ENCODE peak calls at places on chromosomes 12 and 14, in nine cellular contexts. Q, G, U, T, V, M, A, C and K are unnamed samples.

GRCh38 chr14:50875359-50876090 is 3.7 kb downstream of the ABHD12B start:
- DNase-seq in U (no peak), M (no peak), V (no peak), G (no peak), Q (no peak), C (no peak), T (no peak), A (no peak), K (no peak)

GRCh38 chr14:100110801-100111200 is 45.6 kb downstream of the EVL start:
- DNase-seq in A (no peak), C (no peak), M (no peak), U (no peak), V (no peak), G (no peak), Q (no peak), T (no peak), K (no peak)

GRCh38 chr12:43789941-43790340 is 16.2 kb downstream of the TWF1 start:
- DNase-seq in T (no peak), V (no peak), U (no peak), M (peak), A (no peak), G (no peak), Q (no peak), C (no peak), K (no peak)

GRCh38 chr12:66529934-66530333 is 148.9 kb downstream of the GRIP1 start:
- DNase-seq in G (no peak), T (no peak), V (no peak), Q (no peak), U (no peak), A (no peak), M (no peak), C (no peak), K (no peak)

GRCh38 chr12:120290541-120291312 is 976 bp downstream of the RNU4-2 start:
- DNase-seq in C (no peak), G (peak), U (no peak), V (no peak), Q (peak), M (peak), T (no peak), A (no peak), K (no peak)

GRCh38 chr14:59355101-59355500 is 110.1 kb downstream of the GPR135 start:
- DNase-seq in C (no peak), U (no peak), A (no peak), T (no peak), M (no peak), Q (no peak), G (no peak), V (no peak), K (no peak)

GRCh38 chr12:724194-724855 is 28.1 kb upstream of the WNK1 start:
- DNase-seq in T (no peak), U (no peak), G (no peak), Q (no peak), V (no peak), A (no peak), C (peak), M (no peak), K (no peak)

GRCh38 chr12:92927436-92928116 is 1.5 kb downstream of the EEA1 start:
- DNase-seq in Q (no peak), C (no peak), T (no peak), A (no peak), V (no peak), U (no peak), M (no peak), G (no peak), K (no peak)

GRCh38 chr14:22955702-22956575 is 951 bp downstream of the HAUS4 start:
- DNase-seq in A (no peak), V (no peak), Q (no peak), T (no peak), G (no peak), M (no peak), U (no peak), C (no peak), K (no peak)

GRCh38 chr12:122421263-122421814 is 1.1 kb downstream of the CLIP1 start:
- DNase-seq in U (peak), M (peak), V (no peak), A (peak), C (peak), T (peak), G (peak), Q (peak), K (no peak)

GRCh38 chr14:39364509-39364908 is 67.7 kb downstream of the FBXO33 start:
- DNase-seq in T (no peak), M (no peak), U (no peak), V (no peak), Q (no peak), C (no peak), A (no peak), G (no peak), K (no peak)

GRCh38 chr12:68237523-68238070 is 12.0 kb upstream of the IL26 start:
- DNase-seq in G (no peak), M (no peak), T (no peak), V (no peak), A (no peak), C (peak), U (no peak), Q (no peak), K (no peak)

GRCh38 chr14:78933948-78934524 is 763.9 kb downstream of the NRXN3 start:
- DNase-seq in T (no peak), C (peak), M (no peak), V (no peak), U (no peak), G (no peak), A (no peak), Q (no peak), K (no peak)

GRCh38 chr12:113973109-113973904 is 7.2 kb upstream of the RBM19 start:
- DNase-seq in C (no peak), T (no peak), M (no peak), A (no peak), U (no peak), Q (no peak), V (no peak), G (no peak), K (no peak)

GRCh38 chr14:59490756-59491155 is 6.4 kb downstream of the JKAMP start:
- DNase-seq in V (no peak), T (no peak), M (no peak), U (no peak), C (no peak), Q (no peak), G (no peak), A (no peak), K (no peak)

GRCh38 chr12:16076970-16077527 is 165.9 kb downstream of the DERA start:
- DNase-seq in M (no peak), G (no peak), C (no peak), T (no peak), U (no peak), V (no peak), A (no peak), Q (no peak), K (no peak)

GRCh38 chr12:16075887-16076286 is 164.8 kb downstream of the DERA start:
- DNase-seq in C (no peak), Q (no peak), V (no peak), M (no peak), A (no peak), U (no peak), T (no peak), G (no peak), K (no peak)

GRCh38 chr12:16076553-16076952 is 165.4 kb downstream of the DERA start:
- DNase-seq in U (no peak), C (peak), G (no peak), T (no peak), A (no peak), Q (no peak), M (no peak), V (no peak), K (no peak)
- TF ChIP-seq CTCF in U (no peak), C (peak), G (peak), T (no peak), A (no peak), Q (no peak), M (no peak), V (peak), K (no peak)

GRCh38 chr14:68501621-68502052 is 291.2 kb downstream of the ZFP36L1 start:
- DNase-seq in M (peak), G (peak), C (no peak), A (peak), T (peak), Q (peak), V (no peak), U (no peak), K (no peak)
- H3K27ac ChIP-seq in M (peak), G (peak), C (no peak), A (no peak), T (no peak), Q (no peak), V (no peak), U (peak), K (no peak)

GRCh38 chr12:19577131-19577530 is 137.8 kb downstream of the AEBP2 start:
- DNase-seq in A (no peak), U (no peak), M (no peak), C (no peak), Q (no peak), T (no peak), G (no peak), V (no peak), K (no peak)
- H3K4me3 ChIP-seq in A (no peak), U (no peak), M (no peak), C (no peak), Q (no peak), T (no peak), G (no peak), V (no peak), K (no peak)

GRCh38 chr12:76872415-76872814 is 6.4 kb downstream of the CSRP2 start:
- DNase-seq in A (no peak), U (no peak), M (no peak), V (no peak), C (no peak), Q (no peak), T (no peak), G (no peak), K (no peak)
- TF ChIP-seq CTCF in A (no peak), U (no peak), M (no peak), V (no peak), C (no peak), Q (no peak), T (no peak), G (no peak), K (no peak)

GRCh38 chr12:126051611-126052107 is 986.4 kb downstream of the AACS start:
- DNase-seq in A (no peak), T (no peak), U (no peak), M (no peak), G (no peak), V (no peak), Q (no peak), C (no peak), K (no peak)
- H3K27ac ChIP-seq in A (no peak), T (no peak), U (no peak), M (no peak), G (no peak), V (no peak), Q (no peak), C (no peak), K (no peak)

DNA sequence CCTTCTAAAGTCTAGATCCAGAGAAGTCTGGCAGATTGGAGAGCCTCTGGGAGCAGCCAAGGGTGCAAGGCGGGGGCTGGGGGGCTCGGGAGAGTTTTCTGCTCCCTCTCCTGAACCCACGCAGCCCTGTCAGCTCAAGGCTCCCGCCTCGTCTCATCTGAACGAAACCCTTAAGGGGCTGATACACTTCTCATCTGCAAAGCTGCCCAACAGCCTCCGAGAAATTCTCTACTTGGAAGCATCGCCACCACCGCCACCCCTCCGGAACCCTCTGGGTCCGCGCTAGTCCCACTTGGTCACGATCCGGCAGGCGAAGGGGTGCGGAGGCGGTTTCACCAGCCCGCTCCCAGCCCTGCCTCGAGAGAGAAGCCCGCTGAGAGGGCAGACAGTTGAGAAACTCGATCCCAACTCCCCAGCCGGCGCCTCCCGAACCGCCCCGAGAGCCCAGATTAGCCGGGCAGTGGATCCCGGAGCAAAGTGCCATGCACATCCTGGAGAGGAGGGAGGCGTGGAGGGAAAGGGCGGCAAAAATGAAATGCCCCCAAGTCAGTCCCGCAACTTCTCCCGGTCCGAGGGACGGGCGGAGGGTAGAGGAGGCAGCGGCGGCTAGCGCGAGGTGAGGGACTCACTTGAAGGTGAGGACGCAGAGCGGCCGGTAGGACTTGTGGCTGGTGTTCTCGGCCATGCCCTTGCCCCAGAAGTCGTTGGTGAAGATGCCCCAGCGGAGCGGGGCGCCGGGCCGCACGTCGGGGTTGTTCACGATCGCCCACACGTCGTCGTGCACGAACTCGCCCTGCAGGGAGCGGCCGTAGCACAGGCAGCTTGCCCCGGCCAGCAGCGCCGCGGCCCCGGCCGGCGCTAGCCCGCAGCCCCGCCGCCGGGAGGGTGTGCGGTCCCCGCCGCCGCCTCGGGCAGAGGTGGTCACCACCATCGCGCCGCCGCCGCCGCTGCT is 645 bp downstream of the TMTC1 start:
- DNase-seq in T (peak), Q (peak), V (peak), U (peak), M (peak), C (peak), G (peak), A (peak), K (peak)
- H3K4me3 ChIP-seq in T (peak), Q (peak), V (peak), U (peak), M (no peak), C (peak), G (peak), A (peak), K (peak)

GRCh38 chr12:79555006-79555925 is 135.5 kb downstream of the PAWR start:
- DNase-seq in C (peak), G (no peak), V (no peak), T (no peak), M (no peak), U (no peak), Q (no peak), A (no peak), K (no peak)
- TF ChIP-seq CTCF in C (peak), G (peak), V (peak), T (peak), M (peak), U (peak), Q (no peak), A (peak), K (peak)